ENCODE peak calls at places on chromosome 4, in nine cellular contexts. F is ovary; V is activated T-cell treated with anti-CD3 and anti-CD28 coated beads, Interleukin-2, amount 50 U/mL, for 72 hours; D is cerebellar cortex; C is cardiac fibroblast; T is activated CD8-positive, alpha-beta T cell treated with anti-CD3 and anti-CD28 coated beads for 36 hours; K is RPMI8226; H is endothelial cell; E is NCI-H2171 treated with DMSO at 0.1 percent for 48 hours. A is an unnamed sample.

GRCh38 chr4:184804621-184805020 is 21.1 kb downstream of the ACSL1 start:
- DNase-seq in H (no peak), E (no peak), D (no peak), K (no peak), V (no peak), T (no peak), F (no peak), C (no peak), A (no peak)

GRCh38 chr4:156169011-156169410 is 215.3 kb upstream of the CTSO start:
- DNase-seq in V (no peak), K (peak), T (no peak), D (peak), C (peak), F (peak), E (peak), H (peak), A (no peak)

GRCh38 chr4:176137626-176138025 is 57.8 kb downstream of the SPATA4 start:
- DNase-seq in K (no peak), E (no peak), C (peak), V (no peak), H (no peak), F (no peak), T (no peak), D (no peak), A (no peak)

GRCh38 chr4:7430965-7431695 is 3.6 kb downstream of the PSAPL1 start:
- DNase-seq in K (no peak), C (no peak), D (no peak), V (no peak), T (no peak), E (no peak), F (no peak), H (no peak), A (no peak)

GRCh38 chr4:161247831-161248230 is 916.0 kb downstream of the FSTL5 start:
- DNase-seq in F (no peak), V (no peak), H (no peak), D (no peak), K (no peak), T (no peak), E (no peak), C (no peak), A (no peak)

GRCh38 chr4:74097631-74098550 is 1.1 kb downstream of the CXCL2 start:
- DNase-seq in E (no peak), C (peak), V (no peak), T (no peak), H (no peak), F (no peak), K (no peak), D (no peak), A (no peak)

GRCh38 chr4:137238456-137238855 is 293.8 kb downstream of the PCDH18 start:
- DNase-seq in E (no peak), D (no peak), C (no peak), K (peak), F (no peak), V (no peak), H (no peak), T (no peak), A (no peak)

GRCh38 chr4:66017671-66018070 is 347.4 kb upstream of the EPHA5 start:
- DNase-seq in T (no peak), C (no peak), D (no peak), E (no peak), F (no peak), H (no peak), K (no peak), V (no peak), A (no peak)

GRCh38 chr4:24771241-24771640 is 24.1 kb upstream of the SOD3 start:
- DNase-seq in D (no peak), F (no peak), V (no peak), T (no peak), E (no peak), K (no peak), H (no peak), C (no peak), A (no peak)

GRCh38 chr4:31455612-31456011 is 735.4 kb downstream of the PCDH7 start:
- DNase-seq in T (no peak), H (no peak), K (no peak), D (no peak), C (no peak), E (no peak), F (no peak), V (no peak), A (no peak)

GRCh38 chr4:17721496-17722360 is 59.7 kb downstream of the FAM184B start:
- DNase-seq in K (no peak), F (no peak), C (peak), H (no peak), V (no peak), E (no peak), D (peak), T (no peak), A (no peak)

GRCh38 chr4:108762559-108763225 is at the start of gene ETNPPL:
- DNase-seq in D (no peak), F (no peak), C (no peak), V (peak), T (peak), H (peak), E (no peak), K (no peak), A (peak)

GRCh38 chr4:156634612-156635011 is 337.0 kb downstream of the PDGFC start:
- DNase-seq in T (no peak), F (no peak), V (no peak), K (no peak), E (peak), D (no peak), C (no peak), H (no peak), A (no peak)

GRCh38 chr4:39698424-39699009 is 581 bp downstream of the UBE2K start:
- DNase-seq in V (no peak), F (peak), D (peak), E (peak), C (peak), K (peak), T (no peak), H (peak), A (no peak)

GRCh38 chr4:48635980-48636379 is 144.1 kb downstream of the FRYL start:
- DNase-seq in F (no peak), H (no peak), C (no peak), E (no peak), K (no peak), D (no peak), V (no peak), T (no peak), A (no peak)

GRCh38 chr4:164011791-164012190 is 517.3 kb downstream of the TMA16 start:
- DNase-seq in K (no peak), F (no peak), E (no peak), D (no peak), C (no peak), H (no peak), T (no peak), V (no peak), A (no peak)

GRCh38 chr4:48792348-48793006 is 12.4 kb upstream of the FRYL start:
- DNase-seq in D (no peak), H (no peak), V (no peak), F (no peak), T (peak), K (no peak), C (peak), E (no peak), A (no peak)

GRCh38 chr4:20829958-20830357 is 129.7 kb downstream of the PACRGL start:
- DNase-seq in F (no peak), K (no peak), H (no peak), E (no peak), V (no peak), D (no peak), T (no peak), C (peak), A (no peak)

A was measured in kidney.